ENCODE peak calls at places on chromosomes 1 and 21, in six cellular contexts. W is CD4-positive, CD25-positive, alpha-beta regulatory T cell; T is DMS53; D is T-helper 9 cell; C is HTR-8/SVneo; A is choroid plexus epithelial cell. B is an unnamed sample.

GRCh38 chr1:157403608-157404007 is 148.7 kb downstream of the FCRL5 start:
- DNase-seq in D (no peak), W (no peak), A (no peak), C (no peak), T (no peak), B (no peak)

GRCh38 chr1:116817582-116818064 is 63.4 kb downstream of the CD2 start:
- DNase-seq in D (peak), A (peak), C (peak), T (peak), W (peak), B (no peak)

GRCh38 chr1:203794764-203795381 is 550 bp upstream of the ZBED6 start:
- DNase-seq in T (no peak), C (no peak), D (no peak), A (no peak), W (no peak), B (no peak)

GRCh38 chr1:14676400-14676799 is 77.9 kb downstream of the KAZN start:
- DNase-seq in D (no peak), C (no peak), W (no peak), T (no peak), A (no peak), B (no peak)

GRCh38 chr1:197773856-197774255 is 1.4 kb downstream of the DENND1B start:
- DNase-seq in T (no peak), W (no peak), A (no peak), C (no peak), D (no peak), B (no peak)

GRCh38 chr21:46096997-46097825 is 701 bp upstream of the COL6A2 start:
- DNase-seq in D (no peak), W (no peak), C (no peak), A (no peak), T (no peak), B (no peak)

GRCh38 chr1:25001125-25001915 is 71.2 kb upstream of the RUNX3 start:
- DNase-seq in A (no peak), D (no peak), C (no peak), W (no peak), T (no peak), B (no peak)

GRCh38 chr1:172946814-172947507 is 103.8 kb downstream of the TNFSF18 start:
- DNase-seq in A (no peak), W (no peak), C (no peak), D (no peak), T (peak), B (no peak)

GRCh38 chr1:234968470-234968869 is 160.2 kb downstream of the TOMM20 start:
- DNase-seq in C (no peak), W (no peak), T (peak), D (no peak), A (no peak), B (no peak)

GRCh38 chr1:172823534-172823933 is 164.6 kb downstream of the FASLG start:
- DNase-seq in W (no peak), C (no peak), D (no peak), A (no peak), T (no peak), B (peak)

GRCh38 chr1:1334835-1335234 is 3.8 kb downstream of the TAS1R3 start:
- DNase-seq in T (no peak), D (no peak), W (no peak), A (no peak), C (no peak), B (no peak)

GRCh38 chr1:111739984-111740765 is 980 bp upstream of the INKA2 start:
- DNase-seq in T (peak), W (no peak), C (no peak), A (peak), D (no peak), B (no peak)

GRCh38 chr1:9289724-9290493 is 2.8 kb upstream of the SPSB1 start:
- DNase-seq in C (peak), T (peak), A (peak), W (no peak), D (no peak), B (peak)

GRCh38 chr1:210143465-210144062 is 89.0 kb upstream of the SERTAD4 start:
- DNase-seq in T (peak), D (peak), W (no peak), A (peak), C (peak), B (peak)

GRCh38 chr21:24208562-24209260 is 1398.6 kb downstream of the MRPL39 start:
- DNase-seq in D (no peak), W (no peak), C (no peak), A (no peak), T (no peak), B (no peak)

GRCh38 chr1:163161337-163161736 is 41.4 kb downstream of the RGS5 start:
- DNase-seq in T (no peak), D (no peak), C (no peak), W (no peak), A (no peak), B (no peak)

B was measured in T1000.